ENCODE peak calls at places on chromosomes 4 and X, in ten cellular contexts. O is tibial artery, K is lower lobe of right lung, X is mammary epithelial cell, D is A549, I is SJSA1, C is sigmoid colon, Z is body of pancreas, S is fibroblast of lung, Y is heart right ventricle. J is an unnamed sample. For H3K9me3 and H3K4me1, the result is how much of the 10 kb centered on the place peaks cover.

GRCh38 chrX:153641575-153642312 is 5.3 kb upstream of the DUSP9 start:
- DNase-seq in Y (no peak), D (no peak), O (no peak), Z (no peak), X (no peak), S (no peak), K (no peak), I (no peak), C (no peak), J (no peak)

GRCh38 chr4:15526924-15527592 is 57.4 kb downstream of the CC2D2A start:
- DNase-seq in S (no peak), I (no peak), K (no peak), Z (no peak), X (no peak), C (no peak), D (no peak), O (no peak), Y (no peak), J (no peak)

GRCh38 chrX:16762579-16762978 is 23.7 kb upstream of the TXLNG start:
- DNase-seq in C (no peak), D (no peak), K (no peak), I (no peak), Y (no peak), S (no peak), O (no peak), Z (no peak), X (no peak), J (no peak)

GRCh38 chr4:26589699-26590098 is 5.8 kb downstream of the TBC1D19 start:
- DNase-seq in Z (no peak), C (no peak), D (no peak), S (no peak), I (no peak), O (no peak), K (no peak), Y (no peak), X (peak), J (no peak)

GRCh38 chr4:129377131-129377845 is 281.3 kb downstream of the C4orf33 start:
- DNase-seq in O (no peak), Z (no peak), I (no peak), X (peak), Y (no peak), S (peak), C (no peak), D (no peak), K (no peak), J (no peak)

GRCh38 chr4:151652841-151653547 is 107.8 kb downstream of the GATB start:
- DNase-seq in X (no peak), K (no peak), I (no peak), Y (no peak), O (no peak), Z (no peak), S (peak), D (no peak), C (no peak), J (no peak)

GRCh38 chrX:148804579-148804978 is 304.2 kb downstream of the AFF2 start:
- DNase-seq in I (no peak), C (no peak), S (no peak), Y (no peak), D (no peak), O (no peak), X (no peak), Z (no peak), K (no peak), J (no peak)

GRCh38 chrX:23386260-23386659 is 51.6 kb downstream of the PTCHD1 start:
- DNase-seq in D (no peak), K (no peak), Y (no peak), Z (no peak), C (no peak), S (no peak), I (no peak), O (no peak), X (no peak), J (no peak)

GRCh38 chrX:6024204-6024603 is 204.5 kb downstream of the NLGN4X start:
- DNase-seq in S (peak), X (peak), C (no peak), O (no peak), K (no peak), Z (no peak), Y (no peak), D (no peak), I (no peak), J (no peak)

GRCh38 chr4:107666134-107666533 is 53.9 kb downstream of the PAPSS1 start:
- DNase-seq in K (no peak), X (no peak), C (no peak), S (peak), Z (no peak), D (no peak), O (no peak), Y (no peak), I (no peak), J (no peak)

GRCh38 chr4:76782837-76783236 is 115.1 kb downstream of the SOWAHB start:
- DNase-seq in C (no peak), X (peak), Z (no peak), O (no peak), Y (no peak), D (no peak), S (peak), I (no peak), K (no peak), J (no peak)

GRCh38 chrX:8254386-8254785 is 83.3 kb upstream of the VCX2 start:
- DNase-seq in Y (no peak), K (no peak), D (no peak), S (peak), I (no peak), X (no peak), O (no peak), C (no peak), Z (no peak), J (no peak)

GRCh38 chr4:19722404-19722803 is 529.3 kb upstream of the SLIT2 start:
- DNase-seq in X (no peak), D (no peak), S (no peak), I (no peak), C (no peak), Y (no peak), O (no peak), Z (no peak), K (no peak), J (no peak)

GRCh38 chr4:68445111-68445510 is 2.2 kb upstream of the TMPRSS11E start:
- DNase-seq in I (no peak), S (peak), Y (no peak), X (no peak), Z (no peak), K (no peak), O (no peak), C (no peak), D (no peak), J (no peak)

GRCh38 chr4:83255584-83255983 is 29.0 kb downstream of the COQ2 start:
- DNase-seq in S (peak), C (no peak), D (peak), X (no peak), Y (no peak), K (no peak), Z (no peak), O (no peak), I (no peak), J (no peak)

GRCh38 chr4:159016527-159017137 is 86.2 kb upstream of the RAPGEF2 start:
- DNase-seq in C (no peak), I (no peak), O (no peak), K (no peak), X (no peak), D (no peak), S (peak), Z (no peak), Y (no peak), J (no peak)

GRCh38 chr4:113675731-113676707 is 85.5 kb downstream of the CAMK2D start:
- DNase-seq in X (no peak), D (no peak), Y (no peak), O (no peak), I (no peak), S (peak), Z (no peak), K (no peak), C (no peak), J (no peak)

GRCh38 chr4:164383187-164384181 is 370.4 kb upstream of the SMIM31 start:
- DNase-seq in O (peak), Y (peak), S (peak), I (no peak), D (no peak), X (peak), C (peak), Z (no peak), K (no peak), J (no peak)

GRCh38 chrX:119249836-119250340 is 13.8 kb downstream of the PGRMC1 start:
- DNase-seq in S (peak), I (no peak), K (no peak), Y (no peak), X (no peak), Z (no peak), C (no peak), D (no peak), O (no peak), J (no peak)

GRCh38 chr4:53366301-53366716 is 448 bp upstream of the SCFD2 start:
- DNase-seq in Z (no peak), O (no peak), X (no peak), K (no peak), C (no peak), Y (no peak), I (no peak), D (no peak), S (no peak), J (no peak)

GRCh38 chrX:32185160-32185559 is 1026.2 kb downstream of the DMD start:
- DNase-seq in I (no peak), S (no peak), Y (no peak), D (no peak), Z (no peak), O (no peak), X (peak), K (no peak), C (no peak), J (no peak)

GRCh38 chr4:143313527-143313926 is 23.1 kb upstream of the GAB1 start:
- DNase-seq in S (no peak), Y (no peak), K (no peak), C (no peak), X (no peak), O (no peak), D (no peak), Z (no peak), I (no peak), J (no peak)

GRCh38 chrX:48648299-48648698 is 35.3 kb upstream of the WAS start:
- DNase-seq in C (peak), X (no peak), O (peak), I (no peak), S (peak), K (no peak), D (no peak), Z (peak), Y (peak), J (no peak)

GRCh38 chr4:52822583-52823477 is 39.3 kb upstream of the RASL11B start:
- DNase-seq in K (no peak), C (no peak), D (no peak), X (peak), Z (no peak), I (no peak), S (peak), Y (no peak), O (no peak), J (peak)

GRCh38 chr4:149914521-149915115 is 99.0 kb upstream of the IQCM start:
- DNase-seq in C (no peak), K (no peak), Z (peak), O (no peak), D (peak), I (peak), X (peak), S (peak), Y (no peak), J (no peak)

GRCh38 chrX:103879339-103879738 is 47.3 kb upstream of the RAB9B start:
- DNase-seq in S (peak), X (peak), K (no peak), C (no peak), D (no peak), O (no peak), I (no peak), Y (no peak), Z (no peak), J (no peak)

GRCh38 chrX:78102100-78102499 is 1.9 kb upstream of the PGK1 start:
- DNase-seq in X (no peak), Z (no peak), C (no peak), O (no peak), K (no peak), S (no peak), I (no peak), D (no peak), Y (no peak), J (no peak)

GRCh38 chrX:34638116-34638515 is 19.0 kb downstream of the TMEM47 start:
- DNase-seq in D (peak), X (no peak), S (peak), I (no peak), Y (no peak), O (no peak), K (no peak), Z (no peak), C (no peak), J (no peak)

GRCh38 chrX:93422693-93423092 is 250.7 kb downstream of the NAP1L3 start:
- DNase-seq in X (peak), D (no peak), I (no peak), C (no peak), S (no peak), Y (no peak), Z (no peak), O (no peak), K (no peak), J (no peak)

GRCh38 chr4:101217353-101218031 is 129.8 kb downstream of the PPP3CA start:
- DNase-seq in C (no peak), X (no peak), K (no peak), O (no peak), Y (no peak), D (no peak), Z (no peak), S (peak), I (peak), J (no peak)

GRCh38 chr4:106201373-106201772 is 114.6 kb downstream of the TBCK start:
- DNase-seq in C (no peak), X (peak), I (no peak), K (no peak), D (no peak), Y (no peak), S (peak), Z (no peak), O (no peak), J (no peak)

GRCh38 chr4:8182858-8183725 is 16.0 kb upstream of the SH3TC1 start:
- DNase-seq in Y (peak), C (peak), Z (peak), K (peak), O (peak), I (peak), D (peak), X (peak), S (peak), J (peak)

DNA sequence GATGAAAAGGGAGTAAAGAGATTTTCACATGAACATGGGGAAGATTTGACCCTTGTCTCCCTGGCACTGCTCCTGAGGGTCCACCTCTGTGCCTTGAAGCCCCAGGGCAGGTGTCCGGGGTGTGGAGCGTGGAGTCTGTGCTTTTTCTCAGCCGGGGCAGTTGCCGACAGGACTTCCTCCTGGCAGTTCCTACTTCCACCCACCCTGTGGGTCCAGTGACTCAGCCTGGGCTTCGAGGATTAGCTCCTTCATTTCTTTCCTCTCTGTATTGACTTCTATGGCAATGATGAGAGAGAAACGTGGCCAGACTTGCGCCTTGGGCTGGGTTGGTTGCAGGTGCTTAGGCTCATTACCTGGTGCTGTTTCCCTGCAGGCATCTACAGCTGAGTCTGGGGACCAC is 35.9 kb upstream of the CLCN4 start:
- DNase-seq in D (no peak), O (no peak), Z (no peak), K (no peak), I (no peak), X (no peak), C (no peak), Y (no peak), S (no peak), J (no peak)
- H3K9me3 ChIP-seq in D (half or more), O (under half), Z (under half), K (under half), I (under half), X (under half), C (under half), Y (under half), S (under half), J (under half)

GRCh38 chrX:133989491-133989890 is 4.1 kb upstream of the GPC3 start:
- DNase-seq in C (no peak), K (no peak), X (no peak), D (no peak), I (no peak), Z (no peak), O (no peak), S (no peak), Y (no peak), J (no peak)
- H3K4me1 ChIP-seq in C (under half), K (under half), X (under half), D (under half), I (under half), Z (under half), O (under half), S (under half), Y (under half), J (under half)

DNA sequence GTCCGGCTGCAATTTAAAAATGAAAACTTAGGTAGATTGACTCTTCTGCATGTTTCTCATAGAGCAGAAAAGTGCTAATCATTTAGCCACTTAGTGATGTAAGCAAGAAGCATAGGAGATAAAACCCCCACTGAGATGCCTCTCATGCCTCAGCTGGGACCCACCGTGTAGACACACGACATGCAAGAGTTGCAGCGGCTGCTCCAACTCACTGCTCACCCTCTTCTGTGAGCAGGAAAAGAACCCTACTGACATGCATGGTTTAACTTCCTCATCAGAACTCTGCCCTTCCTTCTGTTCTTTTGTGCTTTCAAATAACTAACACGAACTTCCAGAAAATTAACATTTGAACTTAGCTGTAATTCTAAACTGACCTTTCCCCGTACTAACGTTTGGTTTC is 41.0 kb downstream of the MAP7D3 start:
- DNase-seq in Z (no peak), C (no peak), Y (no peak), X (no peak), D (no peak), I (no peak), K (no peak), S (no peak), O (no peak), J (no peak)
- H3K9me3 ChIP-seq in Z (under half), C (under half), Y (under half), X (under half), D (under half), I (under half), K (under half), S (under half), O (under half), J (under half)

DNA sequence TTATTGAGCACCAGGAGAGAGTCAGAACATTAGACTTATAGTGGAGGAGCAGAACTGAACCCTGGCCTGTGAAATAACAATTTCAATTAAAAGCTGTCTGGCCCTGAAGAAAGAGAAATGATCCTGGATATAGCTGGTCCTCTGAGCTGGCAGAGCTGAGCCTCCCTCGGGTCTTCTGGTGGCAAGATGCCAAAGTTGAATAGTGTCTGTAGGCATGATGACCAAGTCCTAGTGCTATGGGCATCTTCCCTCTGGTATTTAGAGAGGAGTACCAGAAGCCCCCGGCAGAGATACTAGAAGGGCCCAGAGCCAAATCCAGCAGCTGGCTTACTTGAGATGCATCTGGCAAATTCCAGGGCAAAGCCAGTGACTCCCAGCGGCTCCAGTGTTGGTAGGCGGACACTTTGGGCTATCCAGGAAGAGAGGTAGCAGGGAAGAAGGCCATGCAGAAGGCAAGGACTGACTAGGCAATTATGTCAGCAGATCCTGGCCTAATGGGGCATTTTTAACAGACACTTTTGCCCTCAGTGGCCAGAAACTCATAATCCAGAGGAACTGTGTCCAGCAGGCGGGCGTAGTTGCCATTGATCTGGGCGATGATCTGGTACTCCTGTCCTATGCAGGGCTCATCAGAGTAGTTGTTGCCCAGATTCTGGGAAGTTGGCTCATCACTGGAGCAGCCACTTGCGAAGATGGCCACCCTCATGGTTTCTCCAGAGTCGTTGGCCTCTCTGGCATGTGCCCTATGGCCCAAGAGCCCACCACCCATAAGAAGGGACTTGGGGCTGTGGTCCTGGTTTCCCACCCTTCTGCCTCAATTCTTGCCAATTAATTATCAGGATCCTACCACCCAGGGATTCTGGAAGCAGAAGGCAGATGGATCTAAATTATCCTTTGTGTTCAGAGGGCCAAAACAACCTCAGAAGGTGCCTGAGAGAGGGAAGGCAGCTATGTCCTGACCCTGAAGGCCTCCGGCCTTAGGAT is 17.8 kb downstream of the VSIG4 start:
- DNase-seq in S (no peak), Z (no peak), C (no peak), D (no peak), K (no peak), O (no peak), X (no peak), I (no peak), Y (no peak), J (no peak)
- H3K4me1 ChIP-seq in S (under half), Z (under half), C (under half), D (under half), K (under half), O (under half), X (under half), I (under half), Y (under half), J (under half)

DNA sequence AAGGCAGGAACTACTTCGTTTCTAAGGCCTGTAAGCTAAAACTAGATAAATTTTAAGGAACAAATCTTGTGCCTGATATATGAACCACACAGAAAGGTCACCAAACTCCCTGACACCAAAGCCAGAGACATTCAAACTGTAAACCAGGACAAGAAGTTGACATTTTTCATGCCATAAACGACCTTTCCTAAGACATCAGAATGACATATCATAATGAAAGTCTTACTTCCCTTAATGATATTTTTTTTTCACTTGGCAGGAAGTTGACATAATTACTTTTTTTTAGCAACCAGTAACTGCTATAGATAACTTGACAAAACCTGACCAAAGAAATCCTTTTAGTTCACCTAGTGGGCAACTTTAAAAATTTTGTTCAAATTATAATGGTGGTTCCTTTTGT is 231.5 kb upstream of the AGTR2 start:
- DNase-seq in O (no peak), S (no peak), Y (no peak), K (no peak), D (no peak), I (no peak), X (no peak), Z (no peak), C (no peak), J (no peak)
- H3K9me3 ChIP-seq in O (under half), S (under half), Y (under half), K (under half), D (under half), I (under half), X (under half), Z (under half), C (under half), J (under half)

DNA sequence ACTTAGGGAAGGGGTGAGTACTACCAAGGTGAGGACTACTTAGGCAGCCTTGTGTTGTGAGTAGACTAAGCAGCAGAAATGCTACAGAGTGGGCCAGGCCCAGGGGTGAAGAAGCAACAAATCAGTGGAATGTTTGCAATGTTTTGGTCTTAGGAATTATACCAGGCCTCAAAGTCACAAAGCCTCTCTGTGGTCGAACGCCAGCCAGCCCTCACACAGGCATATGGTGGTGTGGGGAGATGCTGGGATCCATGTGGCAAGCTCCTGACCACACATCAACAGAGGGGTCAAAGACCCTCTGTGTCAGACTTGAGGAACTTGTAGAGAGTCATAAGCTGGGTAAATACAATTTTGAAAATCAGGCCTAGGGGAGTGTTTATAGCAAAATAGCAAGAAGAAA is 153.8 kb upstream of the KLF3 start:
- DNase-seq in C (no peak), K (no peak), X (no peak), O (no peak), Y (no peak), I (no peak), S (peak), Z (no peak), D (no peak), J (no peak)
- H3K4me1 ChIP-seq in C (under half), K (under half), X (under half), O (under half), Y (under half), I (under half), S (under half), Z (under half), D (under half), J (under half)

GRCh38 chr4:13852411-13852810 is 224.9 kb upstream of the BOD1L1 start:
- DNase-seq in C (no peak), K (no peak), I (no peak), O (no peak), Y (no peak), S (no peak), X (no peak), Z (no peak), D (no peak), J (peak)
- H3K9me3 ChIP-seq in C (under half), K (under half), I (under half), O (under half), Y (under half), S (under half), X (under half), Z (under half), D (under half), J (under half)

J was measured in esophagus muscularis mucosa.